ENCODE peak calls at places on chromosomes 7 and 10, in four cellular contexts. One of them, this sample, is unnamed.

GRCh38 chr7:53325061-53325460 is 289.6 kb downstream of the POM121L12 start:
- DNase-seq in GM12878: no peak
- DNase-seq in SK-N-SH: no peak
- DNase-seq in WTC11: no peak
- DNase-seq in this sample: no peak

GRCh38 chr10:78305311-78305710 is 271.6 kb downstream of the RPS24 start:
- DNase-seq in GM12878: no peak
- DNase-seq in SK-N-SH: no peak
- DNase-seq in WTC11: no peak
- DNase-seq in this sample: no peak

GRCh38 chr10:63553031-63553430 is 31.8 kb downstream of the REEP3 start:
- DNase-seq in WTC11: no peak
- DNase-seq in SK-N-SH: no peak
- DNase-seq in GM12878: no peak
- DNase-seq in this sample: no peak

GRCh38 chr10:15182541-15183207 is 14.2 kb upstream of the NMT2 start:
- DNase-seq in WTC11: no peak
- DNase-seq in GM12878: no peak
- DNase-seq in SK-N-SH: no peak
- DNase-seq in this sample: no peak

GRCh38 chr7:55309040-55309991 is 55.8 kb upstream of the LANCL2 start:
- DNase-seq in WTC11: no peak
- DNase-seq in GM12878: peak; percentile 99
- DNase-seq in SK-N-SH: no peak
- DNase-seq in this sample: no peak

GRCh38 chr7:50730459-50731400 is 52.0 kb downstream of the GRB10 start:
- DNase-seq in SK-N-SH: no peak
- DNase-seq in WTC11: no peak
- DNase-seq in GM12878: no peak
- DNase-seq in this sample: no peak

GRCh38 chr7:192035-192649 is at the start of gene FAM20C:
- DNase-seq in SK-N-SH: peak; percentile 91
- DNase-seq in WTC11: peak; percentile 54
- DNase-seq in GM12878: no peak
- DNase-seq in this sample: peak; percentile 67

GRCh38 chr7:154794147-154794780 is 208.7 kb downstream of the PAXIP1 start:
- DNase-seq in SK-N-SH: no peak
- DNase-seq in WTC11: no peak
- DNase-seq in GM12878: no peak
- DNase-seq in this sample: peak; percentile 57

GRCh38 chr7:87414400-87415188 is 60.9 kb downstream of the ABCB4 start:
- DNase-seq in SK-N-SH: no peak
- DNase-seq in GM12878: no peak
- DNase-seq in WTC11: no peak
- DNase-seq in this sample: no peak

GRCh38 chr7:141268614-141269013 is 194.8 kb downstream of the TMEM178B start:
- DNase-seq in SK-N-SH: no peak
- DNase-seq in WTC11: no peak
- DNase-seq in GM12878: no peak
- DNase-seq in this sample: no peak

GRCh38 chr10:48602401-48603135 is 2.3 kb downstream of the ARHGAP22 start:
- DNase-seq in SK-N-SH: no peak
- DNase-seq in GM12878: no peak
- DNase-seq in WTC11: no peak
- DNase-seq in this sample: no peak

GRCh38 chr7:73968511-73968910 is 59.5 kb upstream of the ELN start:
- DNase-seq in WTC11: no peak
- DNase-seq in SK-N-SH: no peak
- DNase-seq in GM12878: no peak
- DNase-seq in this sample: no peak

GRCh38 chr10:103105462-103105861 is 87.6 kb downstream of the NT5C2 start:
- DNase-seq in WTC11: no peak
- DNase-seq in GM12878: no peak
- DNase-seq in SK-N-SH: no peak
- DNase-seq in this sample: no peak

GRCh38 chr7:39507866-39508551 is 58.2 kb upstream of the YAE1 start:
- DNase-seq in GM12878: no peak
- DNase-seq in WTC11: no peak
- DNase-seq in SK-N-SH: no peak
- DNase-seq in this sample: no peak

GRCh38 chr7:23020742-23021401 is 6.9 kb upstream of the HYCC1 start:
- DNase-seq in SK-N-SH: no peak
- DNase-seq in WTC11: no peak
- DNase-seq in GM12878: no peak
- DNase-seq in this sample: no peak

GRCh38 chr10:62063795-62064472 is 162.4 kb downstream of the ARID5B start:
- DNase-seq in SK-N-SH: no peak
- DNase-seq in WTC11: no peak
- DNase-seq in GM12878: no peak
- DNase-seq in this sample: peak; percentile 72

GRCh38 chr7:66758964-66759628 is 18.6 kb downstream of the RABGEF1 start:
- DNase-seq in WTC11: no peak
- DNase-seq in GM12878: no peak
- DNase-seq in SK-N-SH: no peak
- DNase-seq in this sample: no peak

GRCh38 chr7:139763330-139763729 is 14.5 kb downstream of the HIPK2 start:
- DNase-seq in SK-N-SH: no peak
- DNase-seq in GM12878: no peak
- DNase-seq in WTC11: no peak
- DNase-seq in this sample: peak; percentile 46

GRCh38 chr10:63375859-63376258 is 89.9 kb downstream of the JMJD1C start:
- DNase-seq in GM12878: no peak
- DNase-seq in WTC11: no peak
- DNase-seq in SK-N-SH: no peak
- DNase-seq in this sample: no peak

GRCh38 chr10:94578790-94579189 is 33.2 kb downstream of the HELLS start:
- DNase-seq in GM12878: no peak
- DNase-seq in SK-N-SH: no peak
- DNase-seq in WTC11: no peak
- DNase-seq in this sample: no peak

GRCh38 chr10:80545258-80545881 is 7.7 kb downstream of the SH2D4B start:
- DNase-seq in GM12878: no peak
- DNase-seq in WTC11: no peak
- DNase-seq in SK-N-SH: no peak
- DNase-seq in this sample: no peak

GRCh38 chr10:110426294-110427153 is 71.2 kb upstream of the DUSP5 start:
- DNase-seq in SK-N-SH: no peak
- DNase-seq in WTC11: no peak
- DNase-seq in GM12878: no peak
- DNase-seq in this sample: no peak

GRCh38 chr7:101559586-101559985 is 69.5 kb downstream of the MYL10 start:
- DNase-seq in GM12878: no peak
- DNase-seq in SK-N-SH: no peak
- DNase-seq in WTC11: no peak
- DNase-seq in this sample: no peak

GRCh38 chr10:75497997-75498797 is 66.8 kb downstream of the LRMDA start:
- DNase-seq in SK-N-SH: no peak
- DNase-seq in WTC11: no peak
- DNase-seq in GM12878: no peak
- DNase-seq in this sample: no peak

GRCh38 chr7:4681922-4682620 is at the start of gene FOXK1:
- DNase-seq in WTC11: peak; percentile 63
- DNase-seq in GM12878: no peak
- DNase-seq in SK-N-SH: peak; percentile 99
- DNase-seq in this sample: peak; percentile 88

GRCh38 chr7:143936087-143937009 is 1.3 kb downstream of the OR2F2 start:
- DNase-seq in SK-N-SH: peak; percentile 17
- DNase-seq in GM12878: no peak
- DNase-seq in WTC11: no peak
- DNase-seq in this sample: no peak

GRCh38 chr7:123571684-123572083 is 14.1 kb upstream of the NDUFA5 start:
- DNase-seq in WTC11: no peak
- DNase-seq in GM12878: no peak
- DNase-seq in SK-N-SH: no peak
- DNase-seq in this sample: no peak

GRCh38 chr10:132931258-132931657 is 11.1 kb downstream of the CFAP46 start:
- DNase-seq in WTC11: no peak
- DNase-seq in GM12878: no peak
- DNase-seq in SK-N-SH: no peak
- DNase-seq in this sample: no peak

GRCh38 chr7:149877890-149878522 is 4.2 kb downstream of the ATP6V0E2 start:
- DNase-seq in GM12878: no peak
- DNase-seq in WTC11: no peak
- DNase-seq in SK-N-SH: no peak
- DNase-seq in this sample: no peak

GRCh38 chr10:2986341-2986933 is 80.9 kb upstream of the PFKP start:
- DNase-seq in SK-N-SH: no peak
- DNase-seq in GM12878: no peak
- DNase-seq in WTC11: no peak
- DNase-seq in this sample: no peak

GRCh38 chr10:68208424-68209042 is 23.4 kb downstream of the ATOH7 start:
- DNase-seq in WTC11: peak; percentile 82
- DNase-seq in SK-N-SH: peak; percentile 49
- DNase-seq in GM12878: peak; percentile 20
- DNase-seq in this sample: peak; percentile 62

DNA sequence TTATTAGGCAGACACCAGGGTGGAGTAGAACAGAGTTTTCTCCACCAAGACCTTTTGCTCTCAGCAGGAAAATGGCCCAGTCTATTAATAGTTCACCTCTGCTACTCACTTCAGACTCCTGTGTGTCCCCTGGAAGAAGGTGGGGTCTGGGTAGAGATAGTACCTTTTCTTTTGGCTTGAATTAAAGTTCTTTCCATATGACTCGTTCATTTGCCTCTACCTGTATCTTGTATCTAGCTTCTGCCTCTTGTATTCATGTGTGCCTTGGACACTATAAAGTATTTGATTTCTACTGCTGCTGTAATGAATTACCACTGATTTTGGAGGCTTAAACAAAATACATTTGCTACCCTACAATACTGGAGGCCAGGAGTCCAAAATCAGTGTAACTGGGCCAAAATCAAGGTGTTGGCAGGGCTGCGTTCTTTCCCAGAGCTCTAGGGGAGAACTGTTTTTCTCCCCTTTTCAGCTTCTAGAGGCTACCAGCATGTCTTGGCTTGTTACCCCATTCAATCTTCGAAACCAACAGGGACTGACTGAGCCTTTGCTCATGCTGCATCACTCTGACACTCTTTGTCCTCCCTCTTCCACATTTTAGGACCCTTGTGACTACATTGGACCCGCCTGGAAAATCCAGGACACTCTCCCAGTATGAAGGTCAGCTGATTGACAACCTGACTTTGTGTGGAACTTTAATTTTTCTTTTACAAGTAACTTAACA is 155.6 kb upstream of the PRSS58 start:
- DNase-seq in WTC11: no peak
- DNase-seq in GM12878: no peak
- DNase-seq in SK-N-SH: no peak
- DNase-seq in this sample: no peak
- TF ChIP-seq USF1 in WTC11: no peak
- TF ChIP-seq USF1 in GM12878: no peak
- TF ChIP-seq USF1 in SK-N-SH: no peak
- TF ChIP-seq USF1 in this sample: no peak

DNA sequence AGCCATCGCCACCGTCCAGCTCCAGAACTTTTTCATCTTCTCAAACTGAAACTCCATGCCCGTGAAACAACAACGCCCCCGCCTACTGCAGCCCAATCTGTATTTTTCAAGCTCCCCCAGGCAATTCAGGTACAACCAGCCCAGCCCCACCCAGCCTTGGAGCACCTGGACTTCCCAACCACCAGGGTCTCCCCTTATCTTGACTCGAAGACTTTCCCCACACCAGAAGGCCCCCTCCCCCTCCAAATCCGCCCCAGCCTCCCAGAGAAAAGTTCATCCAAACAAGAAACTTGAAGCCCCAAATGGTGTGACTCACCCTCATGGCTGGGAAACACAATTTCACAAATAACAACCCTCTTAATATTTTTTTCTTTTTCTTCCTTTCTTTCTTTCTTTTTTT is 10.6 kb downstream of the ZCCHC24 start:
- DNase-seq in SK-N-SH: no peak
- DNase-seq in GM12878: no peak
- DNase-seq in WTC11: no peak
- DNase-seq in this sample: peak; percentile 55
- TF ChIP-seq USF1 in SK-N-SH: no peak
- TF ChIP-seq USF1 in GM12878: no peak
- TF ChIP-seq USF1 in WTC11: no peak
- TF ChIP-seq USF1 in this sample: no peak

GRCh38 chr7:128701062-128701785 is 29.1 kb downstream of the GARIN1A start:
- DNase-seq in GM12878: no peak
- DNase-seq in SK-N-SH: no peak
- DNase-seq in WTC11: no peak
- DNase-seq in this sample: no peak

GRCh38 chr7:128694742-128695141 is 22.6 kb downstream of the GARIN1A start:
- DNase-seq in SK-N-SH: no peak
- DNase-seq in WTC11: no peak
- DNase-seq in GM12878: no peak
- DNase-seq in this sample: no peak

GRCh38 chr7:128699196-128699712 is 27.2 kb downstream of the GARIN1A start:
- DNase-seq in SK-N-SH: no peak
- DNase-seq in WTC11: no peak
- DNase-seq in GM12878: no peak
- DNase-seq in this sample: no peak

GRCh38 chr7:128699895-128700294 is 27.8 kb downstream of the GARIN1A start:
- DNase-seq in WTC11: no peak
- DNase-seq in GM12878: no peak
- DNase-seq in SK-N-SH: no peak
- DNase-seq in this sample: no peak

DNA sequence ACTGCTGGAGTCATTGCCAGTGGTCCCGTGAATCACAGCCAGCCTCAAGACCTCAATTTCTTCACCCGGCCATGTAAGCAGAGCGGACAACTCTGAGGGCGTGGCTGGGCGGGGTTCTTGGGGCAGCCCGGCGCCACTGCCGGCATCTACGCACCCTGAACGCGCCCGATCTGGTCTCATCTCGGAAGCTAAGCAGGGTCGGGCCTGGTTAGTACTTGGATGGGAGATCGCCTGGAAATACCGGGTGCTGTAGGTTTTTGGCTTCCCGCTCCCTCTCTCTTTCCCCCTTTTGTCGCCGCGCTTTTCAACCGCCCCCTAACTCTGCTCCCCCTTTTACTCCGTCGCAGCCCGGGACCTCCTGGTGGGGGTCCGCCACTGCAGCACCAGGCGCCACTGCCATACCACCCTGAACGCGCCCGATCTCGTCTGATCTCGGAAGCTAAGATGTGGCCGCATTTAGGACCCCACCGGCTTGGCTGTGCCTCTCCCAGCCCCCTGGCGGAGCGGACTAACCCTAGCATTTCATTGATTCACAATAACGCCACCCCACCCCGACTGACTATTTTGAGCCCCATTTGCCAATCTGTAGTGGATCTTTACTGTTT is 25.3 kb downstream of the GARIN1A start:
- DNase-seq in WTC11: peak; percentile 83
- DNase-seq in SK-N-SH: peak; percentile 89
- DNase-seq in GM12878: no peak
- DNase-seq in this sample: peak; percentile 86
- TF ChIP-seq USF1 in WTC11: no peak
- TF ChIP-seq USF1 in SK-N-SH: no peak
- TF ChIP-seq USF1 in GM12878: no peak
- TF ChIP-seq USF1 in this sample: no peak

GRCh38 chr10:91117496-91117895 is 103.0 kb upstream of the PCGF5 start:
- DNase-seq in GM12878: no peak
- DNase-seq in WTC11: no peak
- DNase-seq in SK-N-SH: no peak
- DNase-seq in this sample: no peak

GRCh38 chr10:91120348-91120747 is 100.1 kb upstream of the PCGF5 start:
- DNase-seq in SK-N-SH: no peak
- DNase-seq in WTC11: no peak
- DNase-seq in GM12878: no peak
- DNase-seq in this sample: no peak

GRCh38 chr10:91111060-91111459 is 109.4 kb upstream of the PCGF5 start:
- DNase-seq in WTC11: no peak
- DNase-seq in SK-N-SH: no peak
- DNase-seq in GM12878: no peak
- DNase-seq in this sample: no peak

GRCh38 chr10:91115618-91116390 is 104.7 kb upstream of the PCGF5 start:
- DNase-seq in SK-N-SH: no peak
- DNase-seq in WTC11: no peak
- DNase-seq in GM12878: no peak
- DNase-seq in this sample: no peak
- TF ChIP-seq USF1 in SK-N-SH: no peak
- TF ChIP-seq USF1 in WTC11: no peak
- TF ChIP-seq USF1 in GM12878: no peak
- TF ChIP-seq USF1 in this sample: no peak

This sample was measured in K562.